ENCODE peak calls at places on chromosomes 11 and 22, in eight cellular contexts. Y is stomach, Q is spleen, H is endothelial cell of umbilical vein, E is K562, U is esophagus muscularis mucosa, K is transverse colon, W is upper lobe of left lung. G is an unnamed sample.

GRCh38 chr11:67369801-67370284 is 3.6 kb downstream of the CLCF1 start:
- DNase-seq in Y (no peak), Q (no peak), H (no peak), E (no peak), U (no peak), K (no peak), W (no peak), G (no peak)

GRCh38 chr11:42265072-42265471 is 805.6 kb upstream of the LRRC4C start:
- DNase-seq in Y (no peak), Q (no peak), H (no peak), E (no peak), U (no peak), K (no peak), W (no peak), G (no peak)

GRCh38 chr11:118443590-118444218 is 7.4 kb downstream of the KMT2A start:
- DNase-seq in Y (no peak), Q (no peak), H (no peak), E (no peak), U (no peak), K (no peak), W (no peak), G (no peak)

GRCh38 chr11:13008625-13009475 is at the start of gene RASSF10:
- DNase-seq in Y (peak; percentile 94), Q (no peak), H (peak; percentile 20), E (no peak), U (no peak), K (peak; percentile 85), W (peak; percentile 92), G (peak; percentile 17)

GRCh38 chr11:35682230-35683195 is 19.9 kb downstream of the TRIM44 start:
- DNase-seq in Y (no peak), Q (no peak), H (peak; percentile 10), E (no peak), U (no peak), K (peak; percentile 41), W (no peak), G (no peak)

GRCh38 chr22:22408731-22409696 is 99.5 kb downstream of the ZNF280B start:
- DNase-seq in Y (no peak), Q (no peak), H (no peak), E (peak; percentile 87), U (peak; percentile 88), K (peak; percentile 42), W (no peak), G (no peak)

GRCh38 chr11:106632283-106632682 is 386.0 kb downstream of the GUCY1A2 start:
- DNase-seq in Y (no peak), Q (no peak), H (no peak), E (no peak), U (no peak), K (no peak), W (no peak), G (no peak)

GRCh38 chr11:65560555-65561418 is 2.6 kb upstream of the LTBP3 start:
- DNase-seq in Y (peak; percentile 62), Q (no peak), H (peak; percentile 91), E (no peak), U (no peak), K (peak; percentile 54), W (no peak), G (no peak)

GRCh38 chr11:43376065-43376464 is 17.3 kb downstream of the TTC17 start:
- DNase-seq in Y (no peak), Q (no peak), H (peak; percentile 10), E (no peak), U (no peak), K (no peak), W (no peak), G (no peak)

GRCh38 chr22:50437511-50438304 is 37.1 kb downstream of the SBF1 start:
- DNase-seq in Y (no peak), Q (no peak), H (no peak), E (no peak), U (no peak), K (no peak), W (peak; percentile 63), G (no peak)

GRCh38 chr11:10192036-10192435 is 102.0 kb downstream of the SBF2 start:
- DNase-seq in Y (no peak), Q (no peak), H (no peak), E (no peak), U (no peak), K (no peak), W (no peak), G (no peak)

GRCh38 chr22:32862936-32863661 is 61.6 kb downstream of the TIMP3 start:
- DNase-seq in Y (no peak), Q (no peak), H (no peak), E (no peak), U (no peak), K (no peak), W (no peak), G (no peak)

GRCh38 chr11:36065436-36065835 is 121.6 kb downstream of the LDLRAD3 start:
- DNase-seq in Y (no peak), Q (no peak), H (no peak), E (no peak), U (no peak), K (no peak), W (no peak), G (no peak)

GRCh38 chr22:48883211-48883960 is 944.3 kb downstream of the BRD1 start:
- DNase-seq in Y (no peak), Q (peak; percentile 40), H (no peak), E (no peak), U (no peak), K (no peak), W (peak; percentile 33), G (no peak)

GRCh38 chr11:58227956-58228615 is 632 bp downstream of the OR10Q1 start:
- DNase-seq in Y (no peak), Q (no peak), H (no peak), E (no peak), U (no peak), K (no peak), W (peak; percentile 76), G (no peak)

GRCh38 chr11:3157381-3158130 is 7.6 kb downstream of the OSBPL5 start:
- DNase-seq in Y (no peak), Q (peak; percentile 80), H (no peak), E (no peak), U (no peak), K (no peak), W (peak; percentile 82), G (no peak)

GRCh38 chr11:19697721-19698121 is 14.9 kb upstream of the NAV2 start:
- DNase-seq in Y (no peak), Q (no peak), H (no peak), E (no peak), U (no peak), K (no peak), W (no peak), G (no peak)

GRCh38 chr11:11993814-11994213 is 14.6 kb downstream of the DKK3 start:
- DNase-seq in Y (no peak), Q (no peak), H (peak; percentile 41), E (no peak), U (no peak), K (no peak), W (no peak), G (no peak)

GRCh38 chr22:37485006-37485713 is 1.0 kb downstream of the MFNG start:
- DNase-seq in Y (no peak), Q (peak; percentile 92), H (peak; percentile 76), E (no peak), U (no peak), K (no peak), W (peak; percentile 85), G (peak; percentile 68)

GRCh38 chr11:24356501-24356900 is 140.4 kb upstream of the LUZP2 start:
- DNase-seq in Y (no peak), Q (no peak), H (no peak), E (no peak), U (no peak), K (no peak), W (no peak), G (no peak)

GRCh38 chr11:75272391-75272790 is 31.8 kb downstream of the TPBGL start:
- DNase-seq in Y (no peak), Q (peak; percentile 61), H (no peak), E (no peak), U (no peak), K (peak; percentile 1), W (no peak), G (no peak)

DNA sequence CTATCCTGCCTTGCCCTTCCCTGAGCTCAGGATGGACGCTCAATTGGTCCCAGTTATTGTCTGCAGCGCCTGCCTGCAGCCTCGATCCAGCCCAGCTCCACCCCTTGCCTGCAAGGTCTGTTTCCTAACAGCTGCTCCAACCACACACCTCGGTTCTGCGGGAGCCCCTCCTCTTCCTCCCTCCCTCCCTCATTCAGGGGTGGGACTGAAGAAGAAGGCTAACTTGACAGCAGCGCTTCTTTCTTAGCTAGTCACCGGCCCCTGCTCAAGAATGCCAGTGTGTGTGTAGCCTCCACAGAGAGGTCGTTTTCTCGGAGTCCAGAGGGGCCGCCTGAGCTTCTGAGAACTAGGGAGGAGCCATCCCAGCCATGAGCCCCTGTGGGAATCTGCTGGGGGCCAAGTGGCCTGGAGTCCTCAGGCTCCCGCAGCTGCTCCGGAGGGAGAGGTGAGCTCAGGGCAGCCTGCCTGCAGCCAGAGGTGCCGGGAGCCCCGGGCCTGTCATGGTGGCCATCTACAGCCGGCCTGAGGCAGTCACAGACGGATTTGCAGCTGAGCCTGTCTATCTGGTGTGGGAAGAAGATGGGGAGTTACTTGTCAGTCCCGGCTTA is 36.1 kb downstream of the LIMK2 start:
- DNase-seq in Y (peak; percentile 57), Q (peak; percentile 89), H (peak; percentile 60), E (peak; percentile 73), U (peak; percentile 93), K (peak; percentile 52), W (peak; percentile 62), G (peak; percentile 55)
- TF ChIP-seq POLR2AphosphoS5 in Y (peak; percentile 41), Q (peak; percentile 63), H (no peak), E (no peak), U (peak; percentile 81), K (no peak), W (no peak), G (no peak)

GRCh38 chr11:64242920-64243854 is 2.3 kb downstream of the FKBP2 start:
- DNase-seq in Y (no peak), Q (no peak), H (no peak), E (no peak), U (no peak), K (no peak), W (peak; percentile 38), G (no peak)
- TF ChIP-seq POLR2A in Y (no peak), Q (no peak), H (peak; percentile 59), E (peak; percentile 63), U (no peak), K (no peak), W (no peak), G (peak; percentile 54)

DNA sequence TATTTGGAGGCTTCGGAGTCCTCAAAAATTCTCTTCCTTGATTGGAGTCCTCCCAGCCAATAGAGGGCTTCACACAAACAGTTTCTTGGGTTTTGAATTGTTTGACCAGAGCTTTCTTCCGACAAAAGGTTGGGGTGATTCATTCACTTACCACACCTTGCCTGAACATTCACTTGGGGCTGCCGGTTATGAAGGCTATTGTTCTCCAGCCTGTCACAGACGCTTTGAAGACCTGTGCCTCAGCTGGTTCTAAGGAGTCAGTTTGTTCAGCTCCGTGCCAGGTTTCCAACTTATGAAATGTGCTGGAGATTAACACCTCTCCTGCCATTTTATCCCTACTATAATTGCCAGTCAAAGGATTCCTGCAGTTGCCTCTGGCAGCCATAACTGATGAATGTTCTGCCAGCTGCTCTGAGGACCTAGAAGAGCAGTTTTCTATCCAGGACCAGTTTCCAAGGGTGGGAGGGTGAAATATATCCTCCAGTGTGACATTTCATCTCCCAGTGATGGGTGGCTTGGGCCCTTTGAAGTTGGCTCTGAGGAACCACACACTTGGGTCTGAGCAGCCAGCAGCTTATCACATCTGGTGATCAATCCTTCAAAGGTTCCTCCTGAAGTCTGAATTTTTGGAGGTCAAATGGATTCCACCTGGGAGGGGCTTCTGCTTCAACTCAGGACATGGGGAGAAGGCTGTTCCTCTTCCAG is 31.4 kb downstream of the LIMK2 start:
- DNase-seq in Y (no peak), Q (no peak), H (peak; percentile 40), E (no peak), U (no peak), K (no peak), W (no peak), G (no peak)
- TF ChIP-seq POLR2AphosphoS5 in Y (no peak), Q (no peak), H (no peak), E (no peak), U (no peak), K (no peak), W (no peak), G (no peak)

GRCh38 chr11:68841718-68842426 is at the start of gene CPT1A:
- DNase-seq in Y (peak; percentile 86), Q (peak; percentile 96), H (peak; percentile 62), E (peak; percentile 91), U (no peak), K (peak; percentile 90), W (peak; percentile 96), G (peak; percentile 75)
- TF ChIP-seq POLR2A in Y (no peak), Q (no peak), H (no peak), E (no peak), U (no peak), K (peak; percentile 5), W (no peak), G (no peak)

G was measured in GM12891.